ENCODE peak calls at places on chromosomes 13 and 19, in nine cellular contexts. X is adrenal gland; U is activated CD4-positive, alpha-beta T cell treated with anti-CD3 and anti-CD28 coated beads for 1 hour; G is Jurkat, Clone E6-1; D is stimulated activated CD4-positive, alpha-beta T cell treated with anti-CD3 and anti-CD28 coated beads, Interleukin-1b, Interleukin-23, amount 100 ng/mL, for 48 hours; Z is activated T-cell treated with anti-CD3 and anti-CD28 coated beads for 1 hour; N is amniotic stem cell; I is nucleus accumbens; B is GF-D8. W is an unnamed sample.

GRCh38 chr13:44237276-44237767 is 136.3 kb upstream of the SERP2 start:
- DNase-seq in G (no peak), X (peak; percentile 82), I (no peak), Z (no peak), N (peak; percentile 60), U (no peak), B (peak; percentile 70), D (peak; percentile 33), W (no peak)

GRCh38 chr13:104114111-104114510 is 1047.9 kb upstream of the SLC10A2 start:
- DNase-seq in X (no peak), D (no peak), U (no peak), N (no peak), Z (no peak), B (peak; percentile 26), I (no peak), G (no peak), W (no peak)

GRCh38 chr13:46113596-46113995 is 8.8 kb upstream of the CPB2 start:
- DNase-seq in U (no peak), G (no peak), I (no peak), N (no peak), B (no peak), X (no peak), Z (no peak), D (no peak), W (no peak)

GRCh38 chr19:30717381-30717780 is 345.2 kb downstream of the ZNF536 start:
- DNase-seq in B (no peak), X (no peak), G (no peak), U (no peak), Z (no peak), N (no peak), I (no peak), D (no peak), W (no peak)

GRCh38 chr19:41563847-41564514 is 12.0 kb upstream of the CEACAM21 start:
- DNase-seq in Z (no peak), B (no peak), I (no peak), D (peak; percentile 67), X (no peak), U (no peak), N (no peak), G (no peak), W (no peak)

GRCh38 chr13:42396901-42397670 is 125.1 kb downstream of the AKAP11 start:
- DNase-seq in X (no peak), D (no peak), I (no peak), G (no peak), B (no peak), Z (no peak), N (no peak), U (no peak), W (no peak)

GRCh38 chr19:46133777-46134231 is 9.3 kb upstream of the IGFL3 start:
- DNase-seq in X (no peak), I (no peak), D (no peak), B (no peak), Z (no peak), G (no peak), N (no peak), U (no peak), W (no peak)

GRCh38 chr13:63435668-63436275 is 2020.1 kb upstream of the PCDH20 start:
- DNase-seq in D (no peak), G (no peak), N (peak; percentile 88), B (no peak), X (no peak), U (no peak), Z (no peak), I (no peak), W (no peak)

GRCh38 chr13:37966266-37966665 is 96.7 kb upstream of the TRPC4 start:
- DNase-seq in X (no peak), N (no peak), G (no peak), B (no peak), Z (no peak), I (no peak), D (no peak), U (no peak), W (no peak)

GRCh38 chr13:80463673-80464352 is 122.9 kb upstream of the SPRY2 start:
- DNase-seq in U (no peak), I (no peak), B (no peak), G (no peak), Z (no peak), N (no peak), D (no peak), X (no peak), W (no peak)

GRCh38 chr19:21751379-21751778 is 16.0 kb downstream of the ZNF100 start:
- DNase-seq in B (no peak), U (no peak), I (no peak), N (no peak), Z (no peak), D (no peak), X (peak; percentile 66), G (no peak), W (no peak)

GRCh38 chr19:44430956-44431355 is 17.3 kb downstream of the ZNF229 start:
- DNase-seq in N (no peak), Z (no peak), G (no peak), B (no peak), U (no peak), I (no peak), X (no peak), D (no peak), W (no peak)

GRCh38 chr13:94195715-94196114 is 283.8 kb downstream of the DCT start:
- DNase-seq in N (peak; percentile 35), B (no peak), D (no peak), Z (no peak), X (no peak), I (no peak), G (no peak), U (no peak), W (no peak)

GRCh38 chr13:43830481-43830873 is 43.7 kb upstream of the ENOX1 start:
- DNase-seq in G (no peak), Z (no peak), B (no peak), X (no peak), N (peak; percentile 82), U (no peak), I (no peak), D (no peak), W (no peak)

GRCh38 chr19:48619692-48620565 is 623 bp downstream of the SPHK2 start:
- DNase-seq in Z (no peak), D (no peak), B (no peak), G (no peak), N (no peak), I (no peak), X (peak; percentile 47), U (no peak), W (no peak)

GRCh38 chr13:22451345-22451744 is 729.4 kb upstream of the SGCG start:
- DNase-seq in Z (no peak), B (no peak), N (no peak), G (no peak), I (no peak), X (peak; percentile 51), D (no peak), U (no peak), W (no peak)

GRCh38 chr13:51803422-51804294 is at the start of gene DHRS12:
- DNase-seq in U (peak; percentile 76), G (peak; percentile 71), Z (peak; percentile 72), D (peak; percentile 80), B (peak; percentile 57), I (peak; percentile 90), X (peak; percentile 91), N (peak; percentile 55), W (peak; percentile 87)

GRCh38 chr19:29278716-29279115 is 65.8 kb upstream of the UQCRFS1 start:
- DNase-seq in G (no peak), N (no peak), U (no peak), I (no peak), B (no peak), Z (no peak), X (no peak), D (no peak), W (no peak)

GRCh38 chr19:1251503-1252220 is 3.3 kb downstream of the MIDN start:
- DNase-seq in N (no peak), Z (peak; percentile 65), B (peak; percentile 80), X (peak; percentile 84), U (peak; percentile 49), D (no peak), G (no peak), I (peak; percentile 58), W (no peak)

GRCh38 chr13:83355042-83355441 is 527.2 kb downstream of the SLITRK1 start:
- DNase-seq in I (no peak), X (no peak), U (no peak), G (no peak), B (no peak), N (no peak), D (no peak), Z (no peak), W (no peak)

GRCh38 chr13:45121421-45121820 is 1.1 kb downstream of the GTF2F2 start:
- DNase-seq in I (no peak), B (no peak), Z (no peak), D (no peak), G (peak; percentile 68), N (no peak), U (no peak), X (no peak), W (no peak)

GRCh38 chr19:36489920-36490415 is 607 bp upstream of the ZNF566 start:
- DNase-seq in N (no peak), I (no peak), Z (peak; percentile 57), X (peak; percentile 88), U (no peak), D (peak; percentile 66), G (peak; percentile 92), B (peak; percentile 86), W (peak; percentile 89)

GRCh38 chr13:91135376-91135775 is 212.1 kb upstream of the MIR17HG start:
- DNase-seq in Z (no peak), N (no peak), G (no peak), D (no peak), B (no peak), U (no peak), I (no peak), X (no peak), W (no peak)

GRCh38 chr19:16862826-16863405 is 25.9 kb upstream of the F2RL3 start:
- DNase-seq in X (no peak), U (no peak), D (no peak), Z (no peak), B (no peak), G (no peak), N (no peak), I (no peak), W (no peak)

GRCh38 chr13:39129253-39129652 is 91.0 kb downstream of the NHLRC3 start:
- DNase-seq in U (no peak), D (no peak), I (no peak), B (no peak), N (no peak), G (no peak), X (no peak), Z (no peak), W (no peak)

GRCh38 chr19:6088677-6089063 is 21.6 kb downstream of the RFX2 start:
- DNase-seq in I (no peak), G (no peak), Z (no peak), X (no peak), B (no peak), D (no peak), N (no peak), U (no peak), W (no peak)

GRCh38 chr13:98265669-98266551 is 88.8 kb upstream of the RNF113B start:
- DNase-seq in I (no peak), U (no peak), D (no peak), N (no peak), X (peak; percentile 69), G (no peak), B (no peak), Z (no peak), W (no peak)

GRCh38 chr13:109816112-109816978 is 30.0 kb upstream of the IRS2 start:
- DNase-seq in G (no peak), X (no peak), B (no peak), D (no peak), U (no peak), N (no peak), Z (no peak), I (no peak), W (no peak)

GRCh38 chr13:38518328-38518727 is 168.5 kb upstream of the FREM2 start:
- DNase-seq in I (no peak), U (no peak), B (no peak), X (no peak), N (no peak), G (no peak), D (no peak), Z (no peak), W (no peak)

GRCh38 chr13:44142911-44143665 is 230.5 kb upstream of the SERP2 start:
- DNase-seq in I (no peak), D (no peak), B (no peak), X (no peak), N (no peak), Z (no peak), U (no peak), G (no peak), W (no peak)

GRCh38 chr19:45153339-45154063 is 7.3 kb downstream of the NKPD1 start:
- DNase-seq in G (no peak), N (no peak), X (peak; percentile 68), B (no peak), Z (no peak), D (peak; percentile 39), I (peak; percentile 42), U (no peak), W (no peak)

W was measured in DND-41.